ENCODE peak calls at places on chromosomes 6 and 20, in five cellular contexts. Y is stimulated activated CD8-positive, alpha-beta memory T cell treated with anti-CD3 and anti-CD28 coated beads, Interleukin-15, amount 100 ng/mL, for 24 hours; P is T-helper 9 cell; S is GM12864; A is K562. U is an unnamed sample.
A peak's percentile ranks its signal among the peaks of the same experiment; 100 is the strongest.

GRCh38 chr20:63123326-63123725 is 92.6 kb downstream of the YTHDF1 start:
- DNase-seq in P (no peak), S (no peak), Y (no peak), A (no peak), U (no peak)

GRCh38 chr6:21754891-21755290 is 161.3 kb downstream of the SOX4 start:
- DNase-seq in Y (no peak), P (no peak), A (no peak), S (no peak), U (no peak)

GRCh38 chr6:24719125-24719931 is at the start of gene C6orf62:
- DNase-seq in Y (peak; percentile 25), A (peak; percentile 58), P (peak; percentile 33), S (no peak), U (peak; percentile 46)

GRCh38 chr20:50224553-50225255 is 34.1 kb downstream of the CEBPB start:
- DNase-seq in Y (no peak), A (peak; percentile 35), P (no peak), S (no peak), U (no peak)

GRCh38 chr20:4601630-4602296 is 119.9 kb upstream of the PRND start:
- DNase-seq in A (no peak), P (no peak), S (no peak), Y (no peak), U (no peak)

GRCh38 chr20:45100563-45101245 is at the start of gene KCNS1:
- DNase-seq in A (peak; percentile 52), S (no peak), P (no peak), Y (no peak), U (no peak)

GRCh38 chr6:15628499-15629131 is 34.2 kb downstream of the DTNBP1 start:
- DNase-seq in S (no peak), P (no peak), Y (peak; percentile 1), A (peak; percentile 70), U (peak; percentile 45)

GRCh38 chr6:163427498-163428254 is 13.2 kb downstream of the QKI start:
- DNase-seq in S (no peak), A (peak; percentile 24), P (no peak), Y (no peak), U (no peak)

GRCh38 chr6:8579372-8579771 is 144.0 kb upstream of the SLC35B3 start:
- DNase-seq in Y (no peak), S (no peak), A (no peak), P (no peak), U (no peak)

GRCh38 chr6:12258591-12258990 is 31.6 kb upstream of the EDN1 start:
- DNase-seq in Y (no peak), A (no peak), S (no peak), P (no peak), U (no peak)

GRCh38 chr20:34222208-34222607 is 19.0 kb upstream of the ASIP start:
- DNase-seq in A (no peak), Y (no peak), S (no peak), P (no peak), U (no peak)

GRCh38 chr6:35139470-35139869 is 1.7 kb downstream of the TCP11 start:
- DNase-seq in P (no peak), A (no peak), Y (no peak), S (no peak), U (no peak)

GRCh38 chr6:133184798-133185380 is 56.3 kb upstream of the EYA4 start:
- DNase-seq in P (no peak), A (no peak), Y (no peak), S (no peak), U (no peak)

GRCh38 chr6:139583420-139583819 is 209.0 kb upstream of the CITED2 start:
- DNase-seq in S (no peak), Y (no peak), P (no peak), A (no peak), U (no peak)

GRCh38 chr6:48766349-48766748 is 655.4 kb upstream of the PTCHD4 start:
- DNase-seq in Y (no peak), S (no peak), A (no peak), P (no peak), U (no peak)

GRCh38 chr6:68740828-68741500 is 105.9 kb downstream of the ADGRB3 start:
- DNase-seq in A (peak; percentile 68), Y (no peak), S (no peak), P (no peak), U (no peak)

GRCh38 chr6:169188051-169188863 is 65.4 kb downstream of the THBS2 start:
- DNase-seq in P (no peak), S (no peak), Y (no peak), A (no peak), U (no peak)

GRCh38 chr6:143410859-143411270 is 39.6 kb downstream of the ADAT2 start:
- DNase-seq in P (no peak), A (no peak), S (no peak), Y (no peak), U (no peak)

GRCh38 chr20:47620808-47621805 is 119.4 kb downstream of the NCOA3 start:
- DNase-seq in A (no peak), S (peak; percentile 24), Y (no peak), P (no peak), U (no peak)

GRCh38 chr6:125952764-125953501 is 3.6 kb upstream of the HINT3 start:
- DNase-seq in P (no peak), S (no peak), Y (no peak), A (no peak), U (no peak)

GRCh38 chr6:148383658-148384417 is 41.2 kb downstream of the SASH1 start:
- DNase-seq in S (no peak), Y (no peak), A (no peak), P (no peak), U (no peak)

U was measured in CD8-positive, alpha-beta T cell.